ENCODE peak calls at places on chromosomes 12 and 14, in eight cellular contexts. One of them, this sample, is unnamed.

GRCh38 chr12:87704374-87704773 is 324.8 kb downstream of the C12orf50 start:
- DNase-seq in uterus: no peak
- DNase-seq in Peyer's patch: no peak
- DNase-seq in lower leg skin: no peak
- DNase-seq in IMR-90: no peak
- DNase-seq in A549: no peak
- DNase-seq in spleen: no peak
- DNase-seq in HCT116: no peak
- DNase-seq in this sample: no peak

GRCh38 chr14:28308727-28309126 is 457.9 kb upstream of the FOXG1 start:
- DNase-seq in uterus: no peak
- DNase-seq in Peyer's patch: no peak
- DNase-seq in lower leg skin: no peak
- DNase-seq in IMR-90: no peak
- DNase-seq in A549: peak
- DNase-seq in spleen: no peak
- DNase-seq in HCT116: no peak
- DNase-seq in this sample: no peak

GRCh38 chr12:25249951-25250738 is 584 bp downstream of the KRAS start:
- DNase-seq in uterus: peak
- DNase-seq in Peyer's patch: peak
- DNase-seq in lower leg skin: peak
- DNase-seq in IMR-90: peak
- DNase-seq in A549: peak
- DNase-seq in spleen: peak
- DNase-seq in HCT116: no peak
- DNase-seq in this sample: peak

GRCh38 chr12:93741741-93742085 is 64.5 kb downstream of the CRADD start:
- DNase-seq in uterus: peak
- DNase-seq in Peyer's patch: no peak
- DNase-seq in lower leg skin: no peak
- DNase-seq in IMR-90: no peak
- DNase-seq in A549: peak
- DNase-seq in spleen: no peak
- DNase-seq in HCT116: no peak
- DNase-seq in this sample: no peak

GRCh38 chr12:123232472-123232806 is 502 bp downstream of the MPHOSPH9 start:
- DNase-seq in uterus: no peak
- DNase-seq in Peyer's patch: no peak
- DNase-seq in lower leg skin: peak
- DNase-seq in IMR-90: no peak
- DNase-seq in A549: no peak
- DNase-seq in spleen: no peak
- DNase-seq in HCT116: peak
- DNase-seq in this sample: no peak

GRCh38 chr12:15777355-15778012 is 11.7 kb downstream of the EPS8 start:
- DNase-seq in uterus: no peak
- DNase-seq in Peyer's patch: no peak
- DNase-seq in lower leg skin: no peak
- DNase-seq in IMR-90: no peak
- DNase-seq in A549: no peak
- DNase-seq in spleen: no peak
- DNase-seq in HCT116: no peak
- DNase-seq in this sample: no peak

GRCh38 chr14:104442107-104442551 is 137.4 kb upstream of the C14orf180 start:
- DNase-seq in uterus: no peak
- DNase-seq in Peyer's patch: no peak
- DNase-seq in lower leg skin: peak
- DNase-seq in IMR-90: no peak
- DNase-seq in A549: no peak
- DNase-seq in spleen: peak
- DNase-seq in HCT116: no peak
- DNase-seq in this sample: peak

GRCh38 chr14:33660248-33660647 is 290.6 kb downstream of the EGLN3 start:
- DNase-seq in uterus: no peak
- DNase-seq in Peyer's patch: no peak
- DNase-seq in lower leg skin: no peak
- DNase-seq in IMR-90: no peak
- DNase-seq in A549: no peak
- DNase-seq in spleen: no peak
- DNase-seq in HCT116: no peak
- DNase-seq in this sample: no peak

GRCh38 chr12:124715121-124715990 is 147.9 kb upstream of the NCOR2 start:
- DNase-seq in uterus: no peak
- DNase-seq in Peyer's patch: no peak
- DNase-seq in lower leg skin: no peak
- DNase-seq in IMR-90: peak
- DNase-seq in A549: peak
- DNase-seq in spleen: no peak
- DNase-seq in HCT116: no peak
- DNase-seq in this sample: no peak

GRCh38 chr14:99756796-99757195 is 36.4 kb upstream of the EML1 start:
- DNase-seq in uterus: peak
- DNase-seq in Peyer's patch: no peak
- DNase-seq in lower leg skin: no peak
- DNase-seq in IMR-90: no peak
- DNase-seq in A549: no peak
- DNase-seq in spleen: no peak
- DNase-seq in HCT116: no peak
- DNase-seq in this sample: peak

GRCh38 chr12:93982847-93983315 is 165.5 kb upstream of the PLXNC1 start:
- DNase-seq in uterus: no peak
- DNase-seq in Peyer's patch: no peak
- DNase-seq in lower leg skin: no peak
- DNase-seq in IMR-90: peak
- DNase-seq in A549: peak
- DNase-seq in spleen: no peak
- DNase-seq in HCT116: no peak
- DNase-seq in this sample: no peak

GRCh38 chr12:59891180-59891579 is 295.4 kb downstream of the SLC16A7 start:
- DNase-seq in uterus: no peak
- DNase-seq in Peyer's patch: no peak
- DNase-seq in lower leg skin: no peak
- DNase-seq in IMR-90: no peak
- DNase-seq in A549: no peak
- DNase-seq in spleen: no peak
- DNase-seq in HCT116: no peak
- DNase-seq in this sample: no peak

GRCh38 chr12:109093022-109093918 is at the start of gene ALKBH2:
- DNase-seq in uterus: peak
- DNase-seq in Peyer's patch: peak
- DNase-seq in lower leg skin: peak
- DNase-seq in IMR-90: peak
- DNase-seq in A549: peak
- DNase-seq in spleen: peak
- DNase-seq in HCT116: peak
- DNase-seq in this sample: peak

GRCh38 chr12:120584343-120585149 is 3.3 kb upstream of the POP5 start:
- DNase-seq in uterus: peak
- DNase-seq in Peyer's patch: peak
- DNase-seq in lower leg skin: no peak
- DNase-seq in IMR-90: no peak
- DNase-seq in A549: peak
- DNase-seq in spleen: peak
- DNase-seq in HCT116: peak
- DNase-seq in this sample: peak
- TF ChIP-seq CTCF in uterus: peak
- TF ChIP-seq CTCF in Peyer's patch: peak
- TF ChIP-seq CTCF in lower leg skin: no peak
- TF ChIP-seq CTCF in IMR-90: peak
- TF ChIP-seq CTCF in A549: peak
- TF ChIP-seq CTCF in spleen: no peak
- TF ChIP-seq CTCF in HCT116: peak
- TF ChIP-seq CTCF in this sample: peak

GRCh38 chr12:53985900-53986685 is 1.1 kb downstream of the HOXC10 start:
- DNase-seq in uterus: no peak
- DNase-seq in Peyer's patch: no peak
- DNase-seq in lower leg skin: no peak
- DNase-seq in IMR-90: no peak
- DNase-seq in A549: no peak
- DNase-seq in spleen: no peak
- DNase-seq in HCT116: no peak
- DNase-seq in this sample: no peak
- TF ChIP-seq POLR2A in uterus: no peak
- TF ChIP-seq POLR2A in Peyer's patch: no peak
- TF ChIP-seq POLR2A in lower leg skin: no peak
- TF ChIP-seq POLR2A in IMR-90: no peak
- TF ChIP-seq POLR2A in A549: no peak
- TF ChIP-seq POLR2A in spleen: no peak
- TF ChIP-seq POLR2A in HCT116: no peak
- TF ChIP-seq POLR2A in this sample: no peak

GRCh38 chr14:64763089-64763782 is 59.0 kb downstream of the PLEKHG3 start:
- DNase-seq in uterus: no peak
- DNase-seq in Peyer's patch: no peak
- DNase-seq in lower leg skin: no peak
- DNase-seq in IMR-90: no peak
- DNase-seq in A549: no peak
- DNase-seq in spleen: peak
- DNase-seq in HCT116: no peak
- DNase-seq in this sample: peak

GRCh38 chr14:64760146-64760755 is 56.0 kb downstream of the PLEKHG3 start:
- DNase-seq in uterus: peak
- DNase-seq in Peyer's patch: peak
- DNase-seq in lower leg skin: no peak
- DNase-seq in IMR-90: peak
- DNase-seq in A549: peak
- DNase-seq in spleen: peak
- DNase-seq in HCT116: peak
- DNase-seq in this sample: peak

GRCh38 chr14:64762044-64763034 is 58.1 kb downstream of the PLEKHG3 start:
- DNase-seq in uterus: peak
- DNase-seq in Peyer's patch: peak
- DNase-seq in lower leg skin: peak
- DNase-seq in IMR-90: peak
- DNase-seq in A549: peak
- DNase-seq in spleen: peak
- DNase-seq in HCT116: peak
- DNase-seq in this sample: peak

GRCh38 chr14:64760916-64761315 is 56.7 kb downstream of the PLEKHG3 start:
- DNase-seq in uterus: peak
- DNase-seq in Peyer's patch: no peak
- DNase-seq in lower leg skin: no peak
- DNase-seq in IMR-90: no peak
- DNase-seq in A549: no peak
- DNase-seq in spleen: peak
- DNase-seq in HCT116: no peak
- DNase-seq in this sample: no peak

DNA sequence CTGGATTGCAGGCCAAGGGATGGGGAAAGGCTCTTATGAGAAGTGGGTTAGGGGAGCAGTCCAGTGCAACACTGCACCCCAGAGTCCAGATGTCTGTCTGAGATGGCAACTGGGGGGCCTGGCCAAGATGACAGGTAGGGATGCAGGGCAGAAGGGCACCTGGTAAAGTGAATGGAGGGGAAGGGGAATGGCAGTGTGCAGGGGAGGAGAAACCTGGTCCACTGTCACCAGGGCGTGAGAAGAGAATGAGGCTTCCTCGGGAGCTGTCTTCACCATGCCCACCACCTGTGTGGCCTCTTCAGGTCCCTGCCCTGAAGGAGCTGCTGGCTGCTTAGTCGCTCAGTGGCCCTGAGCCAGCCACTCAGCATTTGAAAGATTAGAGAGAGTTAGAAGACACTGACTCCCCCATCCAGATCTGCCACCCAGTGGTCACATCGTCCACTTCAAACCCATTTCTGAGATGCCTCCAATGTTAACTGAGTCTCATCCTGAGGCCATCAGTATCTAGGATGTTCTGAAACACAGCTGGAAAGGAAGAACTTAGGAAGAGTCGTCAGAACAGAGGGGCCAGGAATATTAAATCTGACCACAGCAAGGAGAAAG is 57.3 kb downstream of the PLEKHG3 start:
- DNase-seq in uterus: peak
- DNase-seq in Peyer's patch: no peak
- DNase-seq in lower leg skin: no peak
- DNase-seq in IMR-90: peak
- DNase-seq in A549: no peak
- DNase-seq in spleen: peak
- DNase-seq in HCT116: no peak
- DNase-seq in this sample: no peak
- TF ChIP-seq CTCF in uterus: no peak
- TF ChIP-seq CTCF in Peyer's patch: peak
- TF ChIP-seq CTCF in lower leg skin: no peak
- TF ChIP-seq CTCF in IMR-90: peak
- TF ChIP-seq CTCF in A549: peak
- TF ChIP-seq CTCF in spleen: no peak
- TF ChIP-seq CTCF in HCT116: peak
- TF ChIP-seq CTCF in this sample: no peak

GRCh38 chr12:105235299-105235746 is 651 bp downstream of the APPL2 start:
- DNase-seq in uterus: no peak
- DNase-seq in Peyer's patch: no peak
- DNase-seq in lower leg skin: no peak
- DNase-seq in IMR-90: peak
- DNase-seq in A549: no peak
- DNase-seq in spleen: no peak
- DNase-seq in HCT116: no peak
- DNase-seq in this sample: no peak

GRCh38 chr12:105237671-105238070 is 1.7 kb upstream of the APPL2 start:
- DNase-seq in uterus: no peak
- DNase-seq in Peyer's patch: no peak
- DNase-seq in lower leg skin: no peak
- DNase-seq in IMR-90: no peak
- DNase-seq in A549: no peak
- DNase-seq in spleen: no peak
- DNase-seq in HCT116: no peak
- DNase-seq in this sample: no peak

GRCh38 chr12:105234197-105234596 is 1.8 kb downstream of the APPL2 start:
- DNase-seq in uterus: no peak
- DNase-seq in Peyer's patch: no peak
- DNase-seq in lower leg skin: no peak
- DNase-seq in IMR-90: no peak
- DNase-seq in A549: no peak
- DNase-seq in spleen: no peak
- DNase-seq in HCT116: no peak
- DNase-seq in this sample: no peak

GRCh38 chr12:105233045-105233905 is 2.7 kb downstream of the APPL2 start:
- DNase-seq in uterus: no peak
- DNase-seq in Peyer's patch: no peak
- DNase-seq in lower leg skin: no peak
- DNase-seq in IMR-90: no peak
- DNase-seq in A549: no peak
- DNase-seq in spleen: no peak
- DNase-seq in HCT116: no peak
- DNase-seq in this sample: no peak

DNA sequence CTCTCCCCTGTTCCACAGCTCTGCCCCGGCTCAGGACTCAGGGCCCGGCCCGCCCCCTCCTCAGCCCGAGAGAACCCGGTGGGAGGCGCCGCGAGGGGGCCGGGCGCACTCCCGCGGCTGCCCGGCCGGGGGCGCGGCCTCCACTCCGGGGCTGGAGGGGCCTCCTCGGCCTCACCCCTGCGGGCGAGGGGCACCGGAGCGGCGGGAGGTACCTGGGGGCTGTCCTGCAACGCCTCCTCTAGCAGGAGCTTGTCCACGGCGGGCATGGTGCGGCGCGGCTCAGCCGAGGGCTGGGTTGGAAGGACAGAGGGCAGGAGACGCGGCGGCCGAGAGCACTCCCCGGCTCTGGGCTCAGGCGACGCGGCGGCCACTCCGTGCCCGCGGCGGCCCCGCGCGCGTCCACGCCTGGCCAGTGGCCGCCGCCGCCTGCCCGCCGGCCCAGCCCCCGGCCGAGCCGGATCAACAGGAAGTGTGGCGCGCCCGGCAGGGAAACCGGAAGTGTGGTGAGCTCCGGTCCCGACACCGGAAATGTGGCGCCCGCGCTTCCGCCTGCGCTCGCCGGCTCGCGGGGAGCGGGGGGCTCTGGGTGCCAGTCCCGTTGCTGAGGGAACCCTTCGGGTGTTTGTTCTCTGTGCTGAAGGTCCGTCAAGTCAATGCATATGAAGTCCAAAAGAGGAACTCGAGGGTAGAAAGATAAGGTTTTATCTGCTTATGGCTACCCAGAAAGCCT is at the start of gene APPL2:
- DNase-seq in uterus: peak
- DNase-seq in Peyer's patch: peak
- DNase-seq in lower leg skin: peak
- DNase-seq in IMR-90: peak
- DNase-seq in A549: peak
- DNase-seq in spleen: peak
- DNase-seq in HCT116: peak
- DNase-seq in this sample: peak
- TF ChIP-seq POLR2A in uterus: peak
- TF ChIP-seq POLR2A in Peyer's patch: peak
- TF ChIP-seq POLR2A in lower leg skin: no peak
- TF ChIP-seq POLR2A in IMR-90: peak
- TF ChIP-seq POLR2A in A549: peak
- TF ChIP-seq POLR2A in spleen: no peak
- TF ChIP-seq POLR2A in HCT116: peak
- TF ChIP-seq POLR2A in this sample: peak